ENCODE peak calls at places on chromosomes 12 and 14, in six cellular contexts. M, B, Z, R, O and A are unnamed samples. For H3K36me3, the result is how much of the 10 kb centered on the place peaks cover.

GRCh38 chr12:89179983-89180382 is 172.3 kb downstream of the DUSP6 start:
- DNase-seq in M (no peak), B (peak), Z (no peak), R (no peak), O (no peak), A (peak)

GRCh38 chr14:97024300-97024699 is 227.1 kb downstream of the VRK1 start:
- DNase-seq in M (no peak), B (no peak), Z (no peak), R (no peak), O (no peak), A (no peak)

GRCh38 chr12:14952295-14952995 is 9.0 kb downstream of the ARHGDIB start:
- DNase-seq in M (no peak), B (peak), Z (no peak), R (no peak), O (no peak), A (peak)

GRCh38 chr12:117334098-117334497 is 27.3 kb downstream of the NOS1 start:
- DNase-seq in M (no peak), B (no peak), Z (no peak), R (no peak), O (no peak), A (no peak)

GRCh38 chr12:31804185-31804504 is 75.3 kb upstream of the AMN1 start:
- DNase-seq in M (no peak), B (no peak), Z (no peak), R (no peak), O (no peak), A (no peak)

GRCh38 chr14:36194645-36195044 is 18.1 kb upstream of the PTCSC3 start:
- DNase-seq in M (no peak), B (no peak), Z (no peak), R (no peak), O (no peak), A (no peak)

GRCh38 chr14:93788557-93789365 is 476 bp upstream of the PRIMA1 start:
- DNase-seq in M (peak), B (no peak), Z (peak), R (no peak), O (peak), A (no peak)

GRCh38 chr12:102958073-102958829 is 777 bp downstream of the ASCL1 start:
- DNase-seq in M (no peak), B (peak), Z (peak), R (no peak), O (no peak), A (no peak)

GRCh38 chr12:1830981-1831930 is 10.9 kb downstream of the LRTM2 start:
- DNase-seq in M (peak), B (peak), Z (peak), R (peak), O (peak), A (no peak)

GRCh38 chr12:87382959-87383591 is 646.1 kb downstream of the C12orf50 start:
- DNase-seq in M (no peak), B (no peak), Z (no peak), R (no peak), O (no peak), A (no peak)

GRCh38 chr12:65741662-65742480 is 82.4 kb upstream of the HMGA2 start:
- DNase-seq in M (peak), B (peak), Z (peak), R (no peak), O (peak), A (no peak)

GRCh38 chr14:63046339-63047268 is 1.3 kb upstream of the KCNH5 start:
- DNase-seq in M (no peak), B (no peak), Z (no peak), R (no peak), O (peak), A (no peak)

GRCh38 chr14:52018252-52018651 is 28.9 kb downstream of the RTRAF start:
- DNase-seq in M (no peak), B (peak), Z (peak), R (no peak), O (no peak), A (peak)

GRCh38 chr12:9761407-9761736 is 671 bp upstream of the CD69 start:
- DNase-seq in M (no peak), B (no peak), Z (no peak), R (no peak), O (no peak), A (no peak)

GRCh38 chr14:71373773-71374172 is 466.5 kb downstream of the PCNX1 start:
- DNase-seq in M (no peak), B (no peak), Z (no peak), R (no peak), O (no peak), A (no peak)
- H3K36me3 ChIP-seq in M (under half), B (under half), Z (under half), R (under half), O (under half), A (under half)

GRCh38 chr14:105458010-105458409 is 16.6 kb upstream of the CRIP2 start:
- DNase-seq in M (no peak), B (no peak), Z (no peak), R (no peak), O (no peak), A (no peak)
- H3K36me3 ChIP-seq in M (half or more), B (under half), Z (under half), R (half or more), O (half or more), A (under half)

DNA sequence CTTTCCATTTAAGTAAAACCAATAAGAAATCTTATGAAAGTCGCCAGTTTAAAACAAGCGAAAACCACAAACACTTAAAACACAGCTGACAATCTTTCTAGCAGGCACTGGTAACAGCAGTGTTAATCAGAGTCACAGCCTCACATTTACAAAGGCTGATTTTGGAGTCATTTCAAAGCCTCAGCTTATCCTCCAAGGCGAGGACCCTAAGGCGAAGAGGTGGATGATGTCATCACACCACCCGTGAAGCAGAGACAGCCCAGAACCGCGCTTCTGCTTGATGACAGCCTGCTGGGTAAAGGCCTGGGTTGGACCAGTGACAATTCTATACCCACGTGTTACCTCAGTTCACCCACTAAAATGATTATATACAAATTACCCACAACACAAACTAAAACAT is 10.1 kb downstream of the GOLGA3 start:
- DNase-seq in M (no peak), B (no peak), Z (no peak), R (no peak), O (no peak), A (no peak)
- H3K36me3 ChIP-seq in M (half or more), B (under half), Z (under half), R (half or more), O (half or more), A (under half)

GRCh38 chr12:113266106-113266895 is 45.0 kb downstream of the TPCN1 start:
- DNase-seq in M (no peak), B (no peak), Z (peak), R (no peak), O (no peak), A (no peak)

GRCh38 chr12:113268621-113269020 is 47.4 kb downstream of the TPCN1 start:
- DNase-seq in M (no peak), B (no peak), Z (peak), R (no peak), O (no peak), A (no peak)

GRCh38 chr12:113269257-113269943 is 48.1 kb downstream of the TPCN1 start:
- DNase-seq in M (no peak), B (no peak), Z (peak), R (no peak), O (no peak), A (no peak)

GRCh38 chr12:113267621-113268020 is 46.4 kb downstream of the TPCN1 start:
- DNase-seq in M (no peak), B (no peak), Z (peak), R (no peak), O (no peak), A (peak)

DNA sequence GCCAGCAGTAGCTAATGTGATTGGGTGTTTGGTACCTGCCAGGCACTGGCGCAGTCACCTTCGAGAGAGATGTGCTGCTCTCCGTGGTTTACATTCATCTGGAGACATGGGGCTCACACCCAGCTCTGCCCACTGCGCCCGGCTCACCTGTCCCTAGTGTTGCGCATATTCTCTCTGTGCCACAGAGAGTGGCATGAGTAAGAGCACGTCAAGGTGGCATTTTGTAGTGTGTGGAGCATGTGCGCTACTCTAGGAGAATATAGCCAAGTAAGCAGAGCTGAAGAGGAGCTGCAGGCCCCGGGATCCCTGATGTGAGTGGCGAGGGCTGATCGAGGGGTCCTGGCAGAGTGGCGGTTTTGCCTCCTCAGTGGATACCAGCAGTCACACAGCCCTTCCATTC is 46.9 kb downstream of the TPCN1 start:
- DNase-seq in M (no peak), B (no peak), Z (no peak), R (no peak), O (no peak), A (no peak)
- H3K36me3 ChIP-seq in M (half or more), B (under half), Z (under half), R (half or more), O (half or more), A (under half)

GRCh38 chr12:70151993-70152392 is 91.2 kb upstream of the CNOT2 start:
- DNase-seq in M (no peak), B (no peak), Z (no peak), R (no peak), O (no peak), A (no peak)
- H3K36me3 ChIP-seq in M (under half), B (under half), Z (under half), R (under half), O (under half), A (under half)

GRCh38 chr12:19261773-19262172 is 132.2 kb downstream of the PLEKHA5 start:
- DNase-seq in M (no peak), B (no peak), Z (no peak), R (no peak), O (no peak), A (no peak)

DNA sequence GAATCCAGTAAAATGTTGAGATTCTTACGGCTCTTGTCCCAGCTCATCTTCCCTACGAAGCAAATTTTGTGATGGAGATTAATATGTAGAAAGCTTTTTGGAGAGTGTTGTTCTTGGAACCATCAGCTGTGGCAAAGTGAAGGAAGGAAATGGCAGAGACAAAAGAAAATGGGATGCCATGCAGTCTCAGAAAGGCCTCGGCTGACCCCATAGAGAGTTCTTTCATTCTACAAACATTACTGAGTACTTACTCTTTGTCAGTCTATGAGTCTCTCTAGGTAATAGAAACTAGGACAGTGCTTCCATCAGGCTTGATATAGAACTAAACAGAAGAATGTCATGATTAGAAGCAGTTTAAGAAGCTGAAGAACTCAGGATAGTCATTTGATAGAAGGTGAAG is 134.1 kb downstream of the PLEKHA5 start:
- DNase-seq in M (no peak), B (no peak), Z (no peak), R (no peak), O (peak), A (no peak)
- H3K36me3 ChIP-seq in M (under half), B (under half), Z (under half), R (under half), O (under half), A (under half)

GRCh38 chr14:72196237-72196636 is 264.0 kb downstream of the RGS6 start:
- DNase-seq in M (no peak), B (no peak), Z (no peak), R (no peak), O (no peak), A (no peak)
- H3K36me3 ChIP-seq in M (under half), B (under half), Z (under half), R (under half), O (under half), A (under half)

GRCh38 chr12:122596838-122597237 is 69.8 kb downstream of the KNTC1 start:
- DNase-seq in M (no peak), B (no peak), Z (no peak), R (no peak), O (no peak), A (no peak)

GRCh38 chr12:122602456-122602855 is 75.4 kb downstream of the KNTC1 start:
- DNase-seq in M (no peak), B (no peak), Z (no peak), R (no peak), O (no peak), A (no peak)
- H3K36me3 ChIP-seq in M (under half), B (under half), Z (under half), R (under half), O (half or more), A (under half)

DNA sequence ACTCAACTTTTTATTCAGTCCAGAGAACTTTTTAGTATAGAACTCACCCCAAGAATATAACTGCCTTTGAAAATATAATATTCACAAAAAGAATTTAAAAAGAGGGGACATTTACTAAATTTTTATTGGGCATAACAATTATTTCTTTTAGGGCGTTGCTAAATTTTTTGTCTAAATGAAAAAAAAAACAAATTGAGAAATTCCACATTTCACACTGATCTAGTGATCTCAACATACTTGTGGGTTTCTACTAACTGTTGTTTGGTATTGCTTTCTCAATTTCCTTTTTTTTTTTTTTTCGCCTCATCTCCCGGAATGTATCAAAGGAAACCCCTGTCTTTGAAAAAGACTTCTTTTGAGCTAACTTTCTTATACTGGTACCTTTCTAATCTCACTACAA is at the start of gene CLEC4D:
- DNase-seq in M (no peak), B (no peak), Z (no peak), R (no peak), O (no peak), A (no peak)
- H3K36me3 ChIP-seq in M (under half), B (under half), Z (under half), R (under half), O (under half), A (under half)